ENCODE peak calls at places on chromosomes 2 and 18, in eight cellular contexts. One of them, this sample, is unnamed.
A peak's percentile ranks its signal among the peaks of the same experiment; 100 is the strongest.

GRCh38 chr18:35588122-35588521 is 6.6 kb downstream of the GALNT1 start:
- DNase-seq in lower lobe of right lung: no peak
- DNase-seq in breast epithelium: no peak
- DNase-seq in H9: no peak
- DNase-seq in ovary: no peak
- DNase-seq in CD4-positive, alpha-beta T cell: no peak
- DNase-seq in sigmoid colon: no peak
- DNase-seq in MM.1S: no peak
- DNase-seq in this sample: no peak

GRCh38 chr18:59604877-59605276 is 92.3 kb downstream of the CCBE1 start:
- DNase-seq in lower lobe of right lung: no peak
- DNase-seq in breast epithelium: peak; percentile 38
- DNase-seq in H9: no peak
- DNase-seq in ovary: no peak
- DNase-seq in CD4-positive, alpha-beta T cell: no peak
- DNase-seq in sigmoid colon: no peak
- DNase-seq in MM.1S: no peak
- DNase-seq in this sample: no peak

GRCh38 chr18:34809697-34810096 is 99.6 kb downstream of the DTNA start:
- DNase-seq in lower lobe of right lung: no peak
- DNase-seq in breast epithelium: no peak
- DNase-seq in H9: peak; percentile 63
- DNase-seq in ovary: peak; percentile 71
- DNase-seq in CD4-positive, alpha-beta T cell: no peak
- DNase-seq in sigmoid colon: peak; percentile 80
- DNase-seq in MM.1S: no peak
- DNase-seq in this sample: peak; percentile 64

GRCh38 chr2:109722026-109722425 is 72.1 kb upstream of the RGPD5 start:
- DNase-seq in lower lobe of right lung: peak; percentile 68
- DNase-seq in breast epithelium: peak; percentile 22
- DNase-seq in H9: no peak
- DNase-seq in ovary: peak; percentile 11
- DNase-seq in CD4-positive, alpha-beta T cell: no peak
- DNase-seq in sigmoid colon: no peak
- DNase-seq in MM.1S: no peak
- DNase-seq in this sample: no peak

GRCh38 chr18:9986156-9986930 is 72.5 kb downstream of the VAPA start:
- DNase-seq in lower lobe of right lung: no peak
- DNase-seq in breast epithelium: no peak
- DNase-seq in H9: no peak
- DNase-seq in ovary: no peak
- DNase-seq in CD4-positive, alpha-beta T cell: no peak
- DNase-seq in sigmoid colon: no peak
- DNase-seq in MM.1S: no peak
- DNase-seq in this sample: no peak

GRCh38 chr2:54088191-54088634 is 27.2 kb upstream of the ACYP2 start:
- DNase-seq in lower lobe of right lung: no peak
- DNase-seq in breast epithelium: no peak
- DNase-seq in H9: no peak
- DNase-seq in ovary: no peak
- DNase-seq in CD4-positive, alpha-beta T cell: no peak
- DNase-seq in sigmoid colon: no peak
- DNase-seq in MM.1S: no peak
- DNase-seq in this sample: no peak

GRCh38 chr2:66490588-66491001 is 55.7 kb downstream of the MEIS1 start:
- DNase-seq in lower lobe of right lung: no peak
- DNase-seq in breast epithelium: no peak
- DNase-seq in H9: no peak
- DNase-seq in ovary: no peak
- DNase-seq in CD4-positive, alpha-beta T cell: no peak
- DNase-seq in sigmoid colon: no peak
- DNase-seq in MM.1S: no peak
- DNase-seq in this sample: no peak

GRCh38 chr2:79219383-79219988 is 59.9 kb upstream of the REG3A start:
- DNase-seq in lower lobe of right lung: no peak
- DNase-seq in breast epithelium: no peak
- DNase-seq in H9: peak; percentile 57
- DNase-seq in ovary: no peak
- DNase-seq in CD4-positive, alpha-beta T cell: no peak
- DNase-seq in sigmoid colon: no peak
- DNase-seq in MM.1S: peak; percentile 67
- DNase-seq in this sample: no peak

GRCh38 chr2:215218587-215219577 is 80.5 kb upstream of the ABCA12 start:
- DNase-seq in lower lobe of right lung: no peak
- DNase-seq in breast epithelium: no peak
- DNase-seq in H9: no peak
- DNase-seq in ovary: no peak
- DNase-seq in CD4-positive, alpha-beta T cell: no peak
- DNase-seq in sigmoid colon: no peak
- DNase-seq in MM.1S: no peak
- DNase-seq in this sample: no peak

GRCh38 chr2:5977477-5977876 is 285.3 kb downstream of the SOX11 start:
- DNase-seq in lower lobe of right lung: no peak
- DNase-seq in breast epithelium: no peak
- DNase-seq in H9: no peak
- DNase-seq in ovary: no peak
- DNase-seq in CD4-positive, alpha-beta T cell: no peak
- DNase-seq in sigmoid colon: no peak
- DNase-seq in MM.1S: no peak
- DNase-seq in this sample: no peak

GRCh38 chr2:15732341-15733077 is 140.8 kb downstream of the DDX1 start:
- DNase-seq in lower lobe of right lung: no peak
- DNase-seq in breast epithelium: no peak
- DNase-seq in H9: no peak
- DNase-seq in ovary: no peak
- DNase-seq in CD4-positive, alpha-beta T cell: no peak
- DNase-seq in sigmoid colon: no peak
- DNase-seq in MM.1S: peak; percentile 10
- DNase-seq in this sample: no peak

GRCh38 chr2:215060851-215061541 is 77.4 kb downstream of the ABCA12 start:
- DNase-seq in lower lobe of right lung: no peak
- DNase-seq in breast epithelium: no peak
- DNase-seq in H9: no peak
- DNase-seq in ovary: no peak
- DNase-seq in CD4-positive, alpha-beta T cell: no peak
- DNase-seq in sigmoid colon: no peak
- DNase-seq in MM.1S: no peak
- DNase-seq in this sample: no peak

GRCh38 chr2:220891405-220891804 is 680.7 kb downstream of the EPHA4 start:
- DNase-seq in lower lobe of right lung: no peak
- DNase-seq in breast epithelium: no peak
- DNase-seq in H9: no peak
- DNase-seq in ovary: no peak
- DNase-seq in CD4-positive, alpha-beta T cell: no peak
- DNase-seq in sigmoid colon: no peak
- DNase-seq in MM.1S: no peak
- DNase-seq in this sample: no peak

DNA sequence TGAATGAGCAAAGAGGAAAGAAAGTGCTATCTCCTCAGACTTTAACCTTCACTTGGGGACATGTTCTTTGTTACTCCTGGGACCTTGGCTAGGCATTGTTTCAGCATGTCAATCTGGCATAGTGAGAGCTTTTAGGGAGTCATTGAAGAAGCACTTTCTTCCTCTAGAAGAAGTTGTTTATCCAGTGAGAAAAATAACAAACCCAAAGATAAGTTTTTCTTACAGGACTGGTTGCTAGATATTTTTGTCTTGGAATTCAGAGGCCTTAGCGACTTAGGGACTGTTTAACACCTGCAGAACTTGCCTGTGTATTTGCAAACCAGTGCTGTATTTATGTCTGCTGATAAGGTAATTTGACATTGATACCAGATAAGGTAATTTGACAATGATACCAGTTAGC is 12.3 kb downstream of the MDH1 start:
- DNase-seq in lower lobe of right lung: no peak
- DNase-seq in breast epithelium: no peak
- DNase-seq in H9: no peak
- DNase-seq in ovary: no peak
- DNase-seq in CD4-positive, alpha-beta T cell: no peak
- DNase-seq in sigmoid colon: no peak
- DNase-seq in MM.1S: no peak
- DNase-seq in this sample: no peak
- TF ChIP-seq CTCF in lower lobe of right lung: no peak
- TF ChIP-seq CTCF in breast epithelium: no peak
- TF ChIP-seq CTCF in H9: no peak
- TF ChIP-seq CTCF in ovary: no peak
- TF ChIP-seq CTCF in CD4-positive, alpha-beta T cell: no peak
- TF ChIP-seq CTCF in sigmoid colon: no peak
- TF ChIP-seq CTCF in MM.1S: no peak
- TF ChIP-seq CTCF in this sample: no peak

DNA sequence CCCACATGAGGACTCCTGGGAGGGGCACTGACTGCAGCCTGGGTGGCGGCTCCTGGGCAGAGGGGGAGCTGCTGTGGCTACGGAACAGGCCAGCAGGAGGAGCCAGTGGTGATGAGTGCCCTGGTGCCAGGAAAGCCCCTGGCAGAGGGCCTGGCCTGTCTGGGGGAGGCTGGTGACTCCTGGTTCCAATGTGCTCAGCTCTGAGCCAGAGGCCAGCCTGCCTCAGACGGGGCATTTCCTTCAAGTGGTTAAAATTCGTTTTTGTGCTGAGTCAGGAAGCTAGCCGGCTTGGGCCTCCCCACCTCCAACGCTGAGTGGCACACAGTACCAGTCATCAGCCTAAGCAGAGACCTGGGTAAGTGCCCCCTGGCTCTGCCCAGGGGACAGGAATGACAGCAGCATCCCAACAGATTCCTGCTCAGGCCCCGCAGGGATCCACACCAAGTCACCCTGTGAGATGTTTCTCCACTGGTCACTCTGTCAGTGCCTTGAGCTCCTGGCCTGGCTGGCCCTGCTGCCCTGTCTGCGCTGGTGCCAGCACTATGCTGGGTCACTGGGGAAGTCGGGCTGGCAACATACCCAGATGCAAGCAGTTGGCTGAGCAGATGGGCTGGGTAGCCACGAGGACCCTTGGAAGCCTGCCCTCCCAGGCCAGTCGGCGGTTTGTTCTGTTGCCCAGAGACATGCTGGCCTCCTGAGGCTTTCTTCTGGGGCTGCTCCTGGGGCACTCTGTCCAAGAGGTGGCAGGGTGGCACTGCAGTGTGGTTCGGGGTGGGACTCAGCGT is 7.1 kb upstream of the KLF11 start:
- DNase-seq in lower lobe of right lung: peak; percentile 73
- DNase-seq in breast epithelium: no peak
- DNase-seq in H9: no peak
- DNase-seq in ovary: peak; percentile 61
- DNase-seq in CD4-positive, alpha-beta T cell: peak; percentile 27
- DNase-seq in sigmoid colon: peak; percentile 91
- DNase-seq in MM.1S: peak; percentile 26
- DNase-seq in this sample: no peak
- TF ChIP-seq CTCF in lower lobe of right lung: peak; percentile 61
- TF ChIP-seq CTCF in breast epithelium: peak; percentile 25
- TF ChIP-seq CTCF in H9: peak; percentile 58
- TF ChIP-seq CTCF in ovary: peak; percentile 24
- TF ChIP-seq CTCF in CD4-positive, alpha-beta T cell: no peak
- TF ChIP-seq CTCF in sigmoid colon: peak; percentile 43
- TF ChIP-seq CTCF in MM.1S: peak; percentile 31
- TF ChIP-seq CTCF in this sample: peak; percentile 57

GRCh38 chr2:35788543-35788942 is 567.0 kb upstream of the CRIM1 start:
- DNase-seq in lower lobe of right lung: no peak
- DNase-seq in breast epithelium: no peak
- DNase-seq in H9: no peak
- DNase-seq in ovary: no peak
- DNase-seq in CD4-positive, alpha-beta T cell: no peak
- DNase-seq in sigmoid colon: no peak
- DNase-seq in MM.1S: no peak
- DNase-seq in this sample: no peak

GRCh38 chr2:35785564-35785963 is 570.0 kb upstream of the CRIM1 start:
- DNase-seq in lower lobe of right lung: no peak
- DNase-seq in breast epithelium: no peak
- DNase-seq in H9: no peak
- DNase-seq in ovary: no peak
- DNase-seq in CD4-positive, alpha-beta T cell: no peak
- DNase-seq in sigmoid colon: no peak
- DNase-seq in MM.1S: no peak
- DNase-seq in this sample: no peak

GRCh38 chr2:35787302-35788031 is 568.1 kb upstream of the CRIM1 start:
- DNase-seq in lower lobe of right lung: no peak
- DNase-seq in breast epithelium: no peak
- DNase-seq in H9: no peak
- DNase-seq in ovary: no peak
- DNase-seq in CD4-positive, alpha-beta T cell: no peak
- DNase-seq in sigmoid colon: no peak
- DNase-seq in MM.1S: no peak
- DNase-seq in this sample: no peak

GRCh38 chr2:35784777-35785176 is 570.8 kb upstream of the CRIM1 start:
- DNase-seq in lower lobe of right lung: no peak
- DNase-seq in breast epithelium: no peak
- DNase-seq in H9: no peak
- DNase-seq in ovary: no peak
- DNase-seq in CD4-positive, alpha-beta T cell: no peak
- DNase-seq in sigmoid colon: no peak
- DNase-seq in MM.1S: no peak
- DNase-seq in this sample: no peak

GRCh38 chr2:35783723-35784122 is 571.9 kb upstream of the CRIM1 start:
- DNase-seq in lower lobe of right lung: no peak
- DNase-seq in breast epithelium: no peak
- DNase-seq in H9: no peak
- DNase-seq in ovary: no peak
- DNase-seq in CD4-positive, alpha-beta T cell: no peak
- DNase-seq in sigmoid colon: no peak
- DNase-seq in MM.1S: no peak
- DNase-seq in this sample: no peak
- TF ChIP-seq CTCF in lower lobe of right lung: no peak
- TF ChIP-seq CTCF in breast epithelium: no peak
- TF ChIP-seq CTCF in H9: peak; percentile 48
- TF ChIP-seq CTCF in ovary: no peak
- TF ChIP-seq CTCF in CD4-positive, alpha-beta T cell: no peak
- TF ChIP-seq CTCF in sigmoid colon: no peak
- TF ChIP-seq CTCF in MM.1S: no peak
- TF ChIP-seq CTCF in this sample: no peak

GRCh38 chr2:63029058-63029457 is 21.6 kb upstream of the OTX1 start:
- DNase-seq in lower lobe of right lung: no peak
- DNase-seq in breast epithelium: no peak
- DNase-seq in H9: no peak
- DNase-seq in ovary: no peak
- DNase-seq in CD4-positive, alpha-beta T cell: no peak
- DNase-seq in sigmoid colon: no peak
- DNase-seq in MM.1S: no peak
- DNase-seq in this sample: no peak

GRCh38 chr2:63027220-63027619 is 23.4 kb upstream of the OTX1 start:
- DNase-seq in lower lobe of right lung: no peak
- DNase-seq in breast epithelium: no peak
- DNase-seq in H9: no peak
- DNase-seq in ovary: no peak
- DNase-seq in CD4-positive, alpha-beta T cell: no peak
- DNase-seq in sigmoid colon: no peak
- DNase-seq in MM.1S: no peak
- DNase-seq in this sample: no peak

GRCh38 chr2:63018439-63018838 is 32.2 kb upstream of the OTX1 start:
- DNase-seq in lower lobe of right lung: no peak
- DNase-seq in breast epithelium: no peak
- DNase-seq in H9: no peak
- DNase-seq in ovary: no peak
- DNase-seq in CD4-positive, alpha-beta T cell: no peak
- DNase-seq in sigmoid colon: no peak
- DNase-seq in MM.1S: no peak
- DNase-seq in this sample: no peak

DNA sequence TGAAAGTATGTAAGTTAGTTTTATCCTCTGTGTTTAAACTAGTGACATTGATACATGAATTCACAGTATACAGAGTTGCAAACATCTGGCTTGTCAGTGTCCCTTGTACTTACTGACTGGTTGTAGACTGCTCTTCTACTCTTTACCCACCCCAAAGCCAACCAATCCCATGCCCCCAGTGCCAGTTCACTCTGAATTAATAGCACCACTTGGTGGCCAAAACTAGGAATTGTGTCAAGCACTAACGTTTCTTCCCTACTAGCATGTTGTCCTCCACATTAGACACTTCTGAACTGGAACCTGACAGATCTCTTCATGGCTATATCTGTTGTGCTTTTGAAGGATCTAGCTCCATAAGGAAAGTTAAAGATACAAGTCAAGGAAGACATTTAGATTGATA is 27.2 kb upstream of the OTX1 start:
- DNase-seq in lower lobe of right lung: no peak
- DNase-seq in breast epithelium: no peak
- DNase-seq in H9: peak; percentile 62
- DNase-seq in ovary: no peak
- DNase-seq in CD4-positive, alpha-beta T cell: no peak
- DNase-seq in sigmoid colon: no peak
- DNase-seq in MM.1S: peak; percentile 27
- DNase-seq in this sample: no peak
- TF ChIP-seq CTCF in lower lobe of right lung: no peak
- TF ChIP-seq CTCF in breast epithelium: no peak
- TF ChIP-seq CTCF in H9: peak; percentile 72
- TF ChIP-seq CTCF in ovary: no peak
- TF ChIP-seq CTCF in CD4-positive, alpha-beta T cell: no peak
- TF ChIP-seq CTCF in sigmoid colon: no peak
- TF ChIP-seq CTCF in MM.1S: peak; percentile 42
- TF ChIP-seq CTCF in this sample: no peak

This sample was measured in tibial nerve.